ENCODE peak calls at places on chromosomes 4 and X, in eight cellular contexts. Y is NT2/D1; C is effector memory CD4-positive, alpha-beta T cell; E is heart left ventricle; Z is mammary epithelial cell; S is CD8-positive, alpha-beta memory T cell; U is BE2C; A is lung. J is an unnamed sample.

GRCh38 chr4:43331226-43332078 is 438.9 kb downstream of the GRXCR1 start:
- DNase-seq in Y (no peak), C (no peak), E (no peak), Z (peak; percentile 78), S (no peak), U (no peak), A (no peak), J (no peak)

GRCh38 chr4:134905061-134905460 is 703.5 kb upstream of the PABPC4L start:
- DNase-seq in Y (no peak), C (no peak), E (no peak), Z (no peak), S (no peak), U (no peak), A (no peak), J (no peak)

GRCh38 chr4:117137143-117137542 is 51.8 kb upstream of the TRAM1L1 start:
- DNase-seq in Y (no peak), C (no peak), E (no peak), Z (peak; percentile 96), S (no peak), U (peak; percentile 23), A (no peak), J (no peak)

GRCh38 chr4:86178216-86178615 is 181.6 kb downstream of the MAPK10 start:
- DNase-seq in Y (no peak), C (no peak), E (no peak), Z (no peak), S (no peak), U (no peak), A (no peak), J (no peak)

GRCh38 chrX:54182194-54182863 is 725 bp downstream of the FAM120C start:
- DNase-seq in Y (no peak), C (peak; percentile 34), E (peak; percentile 74), Z (no peak), S (peak; percentile 55), U (peak; percentile 57), A (peak; percentile 63), J (peak; percentile 53)

GRCh38 chrX:39338583-39338982 is 537.3 kb downstream of the MID1IP1 start:
- DNase-seq in Y (no peak), C (no peak), E (no peak), Z (no peak), S (no peak), U (no peak), A (no peak), J (no peak)

GRCh38 chrX:10110984-10111363 is 45.8 kb upstream of the CLCN4 start:
- DNase-seq in Y (no peak), C (peak; percentile 11), E (no peak), Z (no peak), S (peak; percentile 63), U (no peak), A (no peak), J (peak; percentile 80)

GRCh38 chrX:123818243-123818642 is 41.6 kb upstream of the XIAP start:
- DNase-seq in Y (no peak), C (no peak), E (no peak), Z (peak; percentile 96), S (no peak), U (no peak), A (no peak), J (no peak)

GRCh38 chr4:136036744-136037143 is 1495.5 kb downstream of the PCDH18 start:
- DNase-seq in Y (no peak), C (no peak), E (no peak), Z (peak; percentile 25), S (no peak), U (no peak), A (no peak), J (no peak)

GRCh38 chrX:136209016-136209738 is 42.0 kb downstream of the MAP7D3 start:
- DNase-seq in Y (peak; percentile 22), C (peak; percentile 10), E (peak; percentile 64), Z (no peak), S (peak; percentile 11), U (peak; percentile 45), A (no peak), J (peak; percentile 42)

GRCh38 chr4:8010618-8011017 is 71.0 kb upstream of the AFAP1 start:
- DNase-seq in Y (no peak), C (no peak), E (no peak), Z (no peak), S (no peak), U (peak; percentile 99), A (peak; percentile 42), J (no peak)

GRCh38 chr4:169175035-169175434 is 95.7 kb downstream of the SH3RF1 start:
- DNase-seq in Y (no peak), C (no peak), E (no peak), Z (no peak), S (no peak), U (no peak), A (no peak), J (no peak)
- H3K4me3 ChIP-seq in Y (no peak overlapping the region), C (no peak overlapping the region), E (no peak overlapping the region), Z (no peak overlapping the region), S (no peak overlapping the region), U (no peak overlapping the region), A (no peak overlapping the region), J (no peak overlapping the region)

DNA sequence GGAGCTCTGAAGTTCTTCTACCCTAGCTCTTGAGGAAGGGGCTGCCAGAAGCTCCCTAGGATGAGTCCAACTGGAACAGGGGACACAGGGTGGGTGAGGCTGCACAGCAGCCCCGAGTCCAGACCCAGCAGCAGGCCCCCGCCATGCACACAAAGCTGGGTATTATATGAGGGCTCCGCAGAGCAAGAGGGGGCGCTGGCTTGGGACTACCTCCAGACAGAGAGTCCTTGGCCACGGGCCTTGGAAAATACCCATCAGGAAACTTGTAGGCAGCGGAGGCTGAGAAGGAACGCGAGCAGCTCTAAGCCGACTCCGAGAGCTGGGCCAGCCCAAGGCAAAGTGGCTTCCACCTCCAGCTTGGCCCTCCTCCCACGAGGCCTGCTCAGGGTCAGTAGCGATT is 8.1 kb downstream of the HCFC1 start:
- DNase-seq in Y (no peak), C (no peak), E (no peak), Z (no peak), S (no peak), U (no peak), A (no peak), J (no peak)
- H3K36me3 ChIP-seq in Y (peaks cover 74% of the 10 kb centered on the region), C (peaks cover 54% of the 10 kb centered on the region), E (peaks cover 55% of the 10 kb centered on the region), Z (peaks cover 13% of the 10 kb centered on the region), S (peaks cover 20% of the 10 kb centered on the region), U (peaks cover 82% of the 10 kb centered on the region), A (peaks cover 42% of the 10 kb centered on the region), J (peaks cover 60% of the 10 kb centered on the region)

GRCh38 chrX:65673857-65674350 is 6.5 kb downstream of the MSN start:
- DNase-seq in Y (no peak), C (no peak), E (no peak), Z (no peak), S (no peak), U (no peak), A (no peak), J (no peak)
- H3K4me3 ChIP-seq in Y (no peak overlapping the region), C (no peak overlapping the region), E (peak overlapping the region; percentile 12), Z (no peak overlapping the region), S (peak overlapping the region; percentile 19), U (no peak overlapping the region), A (no peak overlapping the region), J (peak overlapping the region; percentile 43)

DNA sequence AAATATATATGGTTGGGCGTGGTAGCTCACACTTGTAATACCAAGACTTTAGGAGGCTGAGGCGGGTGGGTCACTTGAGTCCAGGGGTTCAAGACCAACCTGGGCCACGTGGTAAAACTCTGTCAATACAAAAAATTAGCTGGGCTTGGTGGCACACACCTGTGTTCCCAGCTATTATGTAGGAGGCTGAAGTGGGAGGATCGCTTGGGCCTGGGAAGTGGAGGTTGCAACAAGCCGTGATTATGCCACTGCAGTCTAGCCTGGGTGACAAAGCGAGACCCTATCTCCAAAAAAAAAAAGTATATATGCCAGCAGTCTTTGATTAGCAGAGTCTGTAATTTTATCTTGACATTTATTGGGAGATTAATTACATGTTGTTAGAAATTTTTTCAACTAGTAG is 8.7 kb downstream of the EIF2S3 start:
- DNase-seq in Y (no peak), C (no peak), E (no peak), Z (no peak), S (no peak), U (no peak), A (no peak), J (no peak)
- H3K36me3 ChIP-seq in Y (peaks cover 82% of the 10 kb centered on the region), C (peaks cover 41% of the 10 kb centered on the region), E (peaks cover 99% of the 10 kb centered on the region), Z (peaks cover 73% of the 10 kb centered on the region), S (no peaks in the 10 kb centered on the region), U (peaks cover 73% of the 10 kb centered on the region), A (peaks cover 31% of the 10 kb centered on the region), J (peaks cover 48% of the 10 kb centered on the region)